ENCODE peak calls at places on chromosome 4, in ten cellular contexts. One of them, this sample, is unnamed.

GRCh38 chr4:182042945-182043344 is 200.3 kb upstream of the TENM3 start:
- DNase-seq in cardiac muscle cell: no peak
- DNase-seq in AG09309: no peak
- DNase-seq in AG04449: no peak
- DNase-seq in Peyer's patch: no peak
- DNase-seq in choroid plexus epithelial cell: no peak
- DNase-seq in IMR-90: no peak
- DNase-seq in breast epithelium: no peak
- DNase-seq in AG10803: no peak
- DNase-seq in GM12865: no peak
- DNase-seq in this sample: no peak

GRCh38 chr4:96993528-96993927 is 1149.7 kb downstream of the STPG2 start:
- DNase-seq in GM12865: peak
- DNase-seq in IMR-90: no peak
- DNase-seq in AG04449: no peak
- DNase-seq in AG09309: no peak
- DNase-seq in AG10803: no peak
- DNase-seq in choroid plexus epithelial cell: no peak
- DNase-seq in breast epithelium: no peak
- DNase-seq in Peyer's patch: no peak
- DNase-seq in cardiac muscle cell: no peak
- DNase-seq in this sample: no peak

GRCh38 chr4:17380347-17380746 is 131.5 kb downstream of the QDPR start:
- DNase-seq in AG10803: no peak
- DNase-seq in Peyer's patch: no peak
- DNase-seq in cardiac muscle cell: no peak
- DNase-seq in AG04449: no peak
- DNase-seq in GM12865: no peak
- DNase-seq in choroid plexus epithelial cell: no peak
- DNase-seq in AG09309: no peak
- DNase-seq in breast epithelium: no peak
- DNase-seq in IMR-90: no peak
- DNase-seq in this sample: no peak

GRCh38 chr4:113645771-113646455 is 115.6 kb downstream of the CAMK2D start:
- DNase-seq in AG10803: peak
- DNase-seq in breast epithelium: no peak
- DNase-seq in cardiac muscle cell: no peak
- DNase-seq in Peyer's patch: no peak
- DNase-seq in GM12865: no peak
- DNase-seq in choroid plexus epithelial cell: peak
- DNase-seq in IMR-90: peak
- DNase-seq in AG09309: peak
- DNase-seq in AG04449: no peak
- DNase-seq in this sample: peak

GRCh38 chr4:2259036-2259540 is 2.8 kb downstream of the MXD4 start:
- DNase-seq in GM12865: no peak
- DNase-seq in AG09309: no peak
- DNase-seq in breast epithelium: no peak
- DNase-seq in choroid plexus epithelial cell: no peak
- DNase-seq in AG04449: no peak
- DNase-seq in IMR-90: no peak
- DNase-seq in AG10803: no peak
- DNase-seq in Peyer's patch: no peak
- DNase-seq in cardiac muscle cell: no peak
- DNase-seq in this sample: no peak

GRCh38 chr4:146132445-146132844 is 43.1 kb upstream of the LSM6 start:
- DNase-seq in AG09309: no peak
- DNase-seq in breast epithelium: no peak
- DNase-seq in Peyer's patch: no peak
- DNase-seq in AG04449: no peak
- DNase-seq in choroid plexus epithelial cell: no peak
- DNase-seq in AG10803: no peak
- DNase-seq in IMR-90: no peak
- DNase-seq in GM12865: peak
- DNase-seq in cardiac muscle cell: no peak
- DNase-seq in this sample: no peak

GRCh38 chr4:42655921-42656735 is 777 bp downstream of the ATP8A1 start:
- DNase-seq in choroid plexus epithelial cell: peak
- DNase-seq in breast epithelium: peak
- DNase-seq in AG10803: no peak
- DNase-seq in AG09309: no peak
- DNase-seq in GM12865: peak
- DNase-seq in IMR-90: no peak
- DNase-seq in cardiac muscle cell: peak
- DNase-seq in Peyer's patch: peak
- DNase-seq in AG04449: no peak
- DNase-seq in this sample: peak

GRCh38 chr4:2927696-2928075 is 35.5 kb downstream of the NOP14 start:
- DNase-seq in breast epithelium: no peak
- DNase-seq in AG09309: no peak
- DNase-seq in choroid plexus epithelial cell: no peak
- DNase-seq in AG10803: no peak
- DNase-seq in cardiac muscle cell: no peak
- DNase-seq in AG04449: no peak
- DNase-seq in GM12865: no peak
- DNase-seq in IMR-90: no peak
- DNase-seq in Peyer's patch: peak
- DNase-seq in this sample: no peak

GRCh38 chr4:37648084-37648817 is 37.9 kb downstream of the RELL1 start:
- DNase-seq in AG09309: peak
- DNase-seq in AG04449: peak
- DNase-seq in AG10803: peak
- DNase-seq in IMR-90: peak
- DNase-seq in Peyer's patch: peak
- DNase-seq in GM12865: no peak
- DNase-seq in cardiac muscle cell: no peak
- DNase-seq in choroid plexus epithelial cell: peak
- DNase-seq in breast epithelium: peak
- DNase-seq in this sample: peak

GRCh38 chr4:74190919-74191397 is 33.0 kb downstream of the MTHFD2L start:
- DNase-seq in IMR-90: no peak
- DNase-seq in cardiac muscle cell: no peak
- DNase-seq in AG09309: no peak
- DNase-seq in AG10803: no peak
- DNase-seq in breast epithelium: no peak
- DNase-seq in choroid plexus epithelial cell: no peak
- DNase-seq in AG04449: no peak
- DNase-seq in GM12865: no peak
- DNase-seq in Peyer's patch: no peak
- DNase-seq in this sample: no peak

GRCh38 chr4:75733369-75733768 is 9.0 kb downstream of the USO1 start:
- DNase-seq in AG04449: no peak
- DNase-seq in AG09309: no peak
- DNase-seq in breast epithelium: no peak
- DNase-seq in choroid plexus epithelial cell: peak
- DNase-seq in cardiac muscle cell: no peak
- DNase-seq in IMR-90: peak
- DNase-seq in GM12865: no peak
- DNase-seq in AG10803: peak
- DNase-seq in Peyer's patch: no peak
- DNase-seq in this sample: peak

GRCh38 chr4:140108243-140108642 is 45.7 kb downstream of the MAML3 start:
- DNase-seq in IMR-90: no peak
- DNase-seq in breast epithelium: no peak
- DNase-seq in choroid plexus epithelial cell: no peak
- DNase-seq in cardiac muscle cell: no peak
- DNase-seq in GM12865: no peak
- DNase-seq in AG04449: no peak
- DNase-seq in AG10803: no peak
- DNase-seq in Peyer's patch: no peak
- DNase-seq in AG09309: no peak
- DNase-seq in this sample: no peak

GRCh38 chr4:71187399-71188196 is 151.2 kb upstream of the SLC4A4 start:
- DNase-seq in Peyer's patch: peak
- DNase-seq in AG10803: peak
- DNase-seq in breast epithelium: no peak
- DNase-seq in AG04449: no peak
- DNase-seq in choroid plexus epithelial cell: no peak
- DNase-seq in IMR-90: peak
- DNase-seq in GM12865: no peak
- DNase-seq in cardiac muscle cell: peak
- DNase-seq in AG09309: peak
- DNase-seq in this sample: peak

GRCh38 chr4:20840648-20841190 is 140.5 kb downstream of the PACRGL start:
- DNase-seq in IMR-90: no peak
- DNase-seq in AG04449: no peak
- DNase-seq in breast epithelium: no peak
- DNase-seq in choroid plexus epithelial cell: peak
- DNase-seq in Peyer's patch: no peak
- DNase-seq in cardiac muscle cell: no peak
- DNase-seq in AG10803: no peak
- DNase-seq in AG09309: no peak
- DNase-seq in GM12865: no peak
- DNase-seq in this sample: peak

GRCh38 chr4:7518871-7519637 is 84.3 kb upstream of the PSAPL1 start:
- DNase-seq in GM12865: no peak
- DNase-seq in AG09309: no peak
- DNase-seq in Peyer's patch: no peak
- DNase-seq in IMR-90: no peak
- DNase-seq in breast epithelium: peak
- DNase-seq in AG04449: no peak
- DNase-seq in choroid plexus epithelial cell: no peak
- DNase-seq in AG10803: no peak
- DNase-seq in cardiac muscle cell: no peak
- DNase-seq in this sample: no peak

GRCh38 chr4:56958111-56958517 is 19.3 kb downstream of the NOA1 start:
- DNase-seq in GM12865: no peak
- DNase-seq in Peyer's patch: no peak
- DNase-seq in breast epithelium: peak
- DNase-seq in IMR-90: peak
- DNase-seq in AG04449: peak
- DNase-seq in AG10803: peak
- DNase-seq in AG09309: peak
- DNase-seq in choroid plexus epithelial cell: peak
- DNase-seq in cardiac muscle cell: no peak
- DNase-seq in this sample: peak
- H3K4me3 ChIP-seq in GM12865: no peak
- H3K4me3 ChIP-seq in Peyer's patch: no peak
- H3K4me3 ChIP-seq in breast epithelium: peak
- H3K4me3 ChIP-seq in IMR-90: no peak
- H3K4me3 ChIP-seq in AG04449: no peak
- H3K4me3 ChIP-seq in AG10803: peak
- H3K4me3 ChIP-seq in AG09309: no peak
- H3K4me3 ChIP-seq in choroid plexus epithelial cell: peak
- H3K4me3 ChIP-seq in cardiac muscle cell: no peak
- H3K4me3 ChIP-seq in this sample: no peak

GRCh38 chr4:109094061-109094460 is 208.4 kb downstream of the COL25A1 start:
- DNase-seq in AG10803: peak
- DNase-seq in cardiac muscle cell: no peak
- DNase-seq in GM12865: no peak
- DNase-seq in AG04449: no peak
- DNase-seq in AG09309: no peak
- DNase-seq in breast epithelium: no peak
- DNase-seq in choroid plexus epithelial cell: peak
- DNase-seq in Peyer's patch: no peak
- DNase-seq in IMR-90: no peak
- DNase-seq in this sample: no peak

DNA sequence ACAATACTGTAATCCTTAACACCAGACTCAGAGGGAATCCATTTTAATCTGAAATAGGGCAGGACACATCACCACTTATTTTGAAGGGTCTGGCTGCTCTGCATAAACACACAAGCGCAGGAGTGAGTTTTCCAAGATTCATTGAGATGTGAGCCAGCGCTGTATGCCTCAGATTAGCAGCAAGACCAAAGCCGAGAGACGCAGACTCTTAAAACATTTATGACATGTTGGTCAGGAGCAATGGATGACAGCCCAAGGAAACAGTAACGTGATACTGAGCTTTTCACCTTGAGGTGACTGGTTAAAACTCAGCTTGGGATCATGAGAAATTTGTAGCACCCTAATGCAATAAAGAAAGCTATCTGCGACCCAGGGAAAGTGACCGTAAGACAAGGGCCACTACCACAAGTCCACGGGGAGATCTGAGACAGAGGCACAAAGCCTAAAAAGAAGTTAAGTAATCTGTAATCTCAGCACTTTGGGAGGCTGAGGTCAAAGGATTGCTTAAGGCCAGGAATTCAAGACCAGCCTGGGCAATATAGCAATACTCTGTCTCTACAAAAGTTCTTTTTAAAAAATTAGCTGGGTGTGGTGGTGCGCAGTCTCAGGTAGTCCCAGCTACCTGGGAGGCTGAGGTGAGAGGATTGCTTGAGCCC is 210.6 kb downstream of the COL25A1 start:
- DNase-seq in choroid plexus epithelial cell: no peak
- DNase-seq in AG04449: no peak
- DNase-seq in GM12865: no peak
- DNase-seq in breast epithelium: no peak
- DNase-seq in IMR-90: no peak
- DNase-seq in AG10803: no peak
- DNase-seq in Peyer's patch: no peak
- DNase-seq in AG09309: no peak
- DNase-seq in cardiac muscle cell: peak
- DNase-seq in this sample: no peak
- TF ChIP-seq CTCF in choroid plexus epithelial cell: no peak
- TF ChIP-seq CTCF in AG04449: no peak
- TF ChIP-seq CTCF in GM12865: no peak
- TF ChIP-seq CTCF in breast epithelium: no peak
- TF ChIP-seq CTCF in IMR-90: no peak
- TF ChIP-seq CTCF in AG10803: no peak
- TF ChIP-seq CTCF in Peyer's patch: no peak
- TF ChIP-seq CTCF in AG09309: no peak
- TF ChIP-seq CTCF in cardiac muscle cell: no peak
- TF ChIP-seq CTCF in this sample: no peak

DNA sequence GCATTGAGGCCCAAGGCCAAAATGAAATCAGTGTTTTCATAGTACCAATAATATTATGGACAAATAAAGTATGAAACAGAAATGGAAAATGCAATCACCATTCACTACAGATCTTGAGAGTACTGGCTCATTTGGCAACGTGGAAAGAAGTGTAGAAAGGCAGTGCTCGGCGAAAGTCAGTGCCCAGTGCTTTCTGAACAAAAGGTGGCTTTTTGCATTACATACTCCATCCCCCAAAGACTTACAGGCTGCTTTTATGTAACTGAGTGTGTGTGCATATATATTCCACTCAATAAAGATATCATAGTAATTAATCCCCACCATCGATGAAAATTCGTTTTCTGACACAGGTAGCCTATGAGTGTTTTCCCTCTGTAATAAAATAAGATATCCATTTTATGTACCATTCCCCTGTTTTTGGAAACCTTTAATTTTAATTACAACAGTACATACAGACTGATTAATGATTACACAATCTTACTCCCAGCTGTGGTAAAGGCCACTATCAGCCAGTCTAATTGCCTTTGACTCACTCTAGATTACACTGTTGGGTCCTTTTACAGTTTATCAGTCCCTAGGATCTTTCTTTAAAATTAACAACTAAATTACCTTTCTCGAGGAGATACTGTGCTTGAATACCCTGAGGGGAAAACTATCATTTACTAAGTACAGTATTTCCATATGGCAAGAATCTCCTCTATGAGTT is 65.9 kb downstream of the MAD2L1 start:
- DNase-seq in breast epithelium: no peak
- DNase-seq in AG09309: no peak
- DNase-seq in cardiac muscle cell: no peak
- DNase-seq in AG04449: no peak
- DNase-seq in GM12865: no peak
- DNase-seq in AG10803: no peak
- DNase-seq in choroid plexus epithelial cell: no peak
- DNase-seq in IMR-90: no peak
- DNase-seq in Peyer's patch: no peak
- DNase-seq in this sample: no peak
- H3K4me3 ChIP-seq in breast epithelium: no peak
- H3K4me3 ChIP-seq in AG09309: no peak
- H3K4me3 ChIP-seq in cardiac muscle cell: no peak
- H3K4me3 ChIP-seq in AG04449: no peak
- H3K4me3 ChIP-seq in GM12865: no peak
- H3K4me3 ChIP-seq in AG10803: no peak
- H3K4me3 ChIP-seq in choroid plexus epithelial cell: no peak
- H3K4me3 ChIP-seq in IMR-90: no peak
- H3K4me3 ChIP-seq in Peyer's patch: no peak
- H3K4me3 ChIP-seq in this sample: no peak

GRCh38 chr4:8819421-8820177 is 52.0 kb downstream of the HMX1 start:
- DNase-seq in AG10803: no peak
- DNase-seq in Peyer's patch: no peak
- DNase-seq in breast epithelium: no peak
- DNase-seq in AG04449: no peak
- DNase-seq in IMR-90: no peak
- DNase-seq in AG09309: no peak
- DNase-seq in cardiac muscle cell: no peak
- DNase-seq in GM12865: peak
- DNase-seq in choroid plexus epithelial cell: no peak
- DNase-seq in this sample: no peak
- TF ChIP-seq CTCF in AG10803: no peak
- TF ChIP-seq CTCF in Peyer's patch: no peak
- TF ChIP-seq CTCF in breast epithelium: no peak
- TF ChIP-seq CTCF in AG04449: no peak
- TF ChIP-seq CTCF in IMR-90: no peak
- TF ChIP-seq CTCF in AG09309: peak
- TF ChIP-seq CTCF in cardiac muscle cell: no peak
- TF ChIP-seq CTCF in GM12865: no peak
- TF ChIP-seq CTCF in choroid plexus epithelial cell: no peak
- TF ChIP-seq CTCF in this sample: no peak